ENCODE peak calls at places on chromosomes 11 and 22, in eight cellular contexts. U is stimulated activated CD8-positive, alpha-beta memory T cell treated with anti-CD3 and anti-CD28 coated beads, Interleukin-7, amount 100 ng/mL, for 48 hours; E is aorta; D is left cardiac atrium; L is stimulated activated CD4-positive, alpha-beta T cell treated with anti-CD3 and anti-CD28 coated beads, Interleukin-12 subunit alpha, Interleukin-12 subunit beta, amount 100 ng/mL, for 4 hours; I is D341Med; Q is astrocyte of the cerebellum; Y is endothelial cell. T is an unnamed sample.

GRCh38 chr11:124556828-124557227 is 13.0 kb upstream of the OR8A1 start:
- DNase-seq in U (no peak), E (no peak), D (no peak), L (no peak), I (no peak), Q (no peak), Y (no peak), T (no peak)

GRCh38 chr11:12818333-12819015 is 144.3 kb downstream of the TEAD1 start:
- DNase-seq in U (no peak), E (no peak), D (no peak), L (no peak), I (no peak), Q (no peak), Y (no peak), T (no peak)

GRCh38 chr22:44624689-44625420 is 77.1 kb upstream of the PRR5 start:
- DNase-seq in U (no peak), E (peak; percentile 72), D (no peak), L (no peak), I (no peak), Q (no peak), Y (no peak), T (no peak)

GRCh38 chr11:33802414-33802950 is 28.2 kb upstream of the FBXO3 start:
- DNase-seq in U (peak; percentile 11), E (peak; percentile 82), D (peak; percentile 50), L (peak; percentile 21), I (peak; percentile 84), Q (peak; percentile 85), Y (peak; percentile 66), T (no peak)

GRCh38 chr11:129249351-129249750 is 57.2 kb upstream of the ARHGAP32 start:
- DNase-seq in U (no peak), E (no peak), D (no peak), L (no peak), I (no peak), Q (peak; percentile 72), Y (no peak), T (no peak)

GRCh38 chr11:45527898-45528297 is 137.5 kb downstream of the CHST1 start:
- DNase-seq in U (peak; percentile 3), E (no peak), D (no peak), L (no peak), I (no peak), Q (no peak), Y (no peak), T (no peak)

GRCh38 chr11:116862951-116863350 is 25.5 kb upstream of the APOA1 start:
- DNase-seq in U (no peak), E (no peak), D (no peak), L (no peak), I (no peak), Q (no peak), Y (no peak), T (no peak)

GRCh38 chr11:6438979-6439571 is 1.7 kb downstream of the HPX start:
- DNase-seq in U (no peak), E (no peak), D (peak; percentile 54), L (peak; percentile 17), I (peak; percentile 72), Q (peak; percentile 27), Y (peak; percentile 61), T (no peak)

GRCh38 chr11:124761301-124762021 is 629 bp downstream of the ESAM start:
- DNase-seq in U (no peak), E (no peak), D (peak; percentile 56), L (no peak), I (peak; percentile 39), Q (no peak), Y (peak; percentile 58), T (no peak)

GRCh38 chr11:17208257-17208999 is 642 bp upstream of the PIK3C2A start:
- DNase-seq in U (no peak), E (peak; percentile 83), D (peak; percentile 49), L (no peak), I (peak; percentile 77), Q (peak; percentile 43), Y (peak; percentile 63), T (peak; percentile 14)

GRCh38 chr11:62805991-62806441 is 776 bp upstream of the NXF1 start:
- DNase-seq in U (no peak), E (no peak), D (no peak), L (no peak), I (peak; percentile 52), Q (no peak), Y (no peak), T (no peak)

GRCh38 chr22:35552186-35552842 is 11.7 kb downstream of the RASD2 start:
- DNase-seq in U (peak; percentile 76), E (no peak), D (no peak), L (peak; percentile 75), I (peak; percentile 65), Q (no peak), Y (peak; percentile 38), T (peak; percentile 78)

GRCh38 chr11:93652161-93652597 is 9.3 kb upstream of the CEP295 start:
- DNase-seq in U (no peak), E (no peak), D (no peak), L (no peak), I (peak; percentile 40), Q (no peak), Y (peak; percentile 61), T (peak; percentile 7)

GRCh38 chr22:26756675-26757293 is 99.4 kb downstream of the MIAT start:
- DNase-seq in U (peak; percentile 11), E (peak; percentile 92), D (peak; percentile 63), L (peak; percentile 35), I (peak; percentile 92), Q (no peak), Y (peak; percentile 65), T (peak; percentile 2)

GRCh38 chr11:132895340-132895739 is 637.0 kb downstream of the OPCML start:
- DNase-seq in U (no peak), E (no peak), D (no peak), L (no peak), I (no peak), Q (peak; percentile 37), Y (no peak), T (no peak)

GRCh38 chr22:44909241-44909640 is 100.6 kb downstream of the PHF21B start:
- DNase-seq in U (no peak), E (no peak), D (no peak), L (no peak), I (no peak), Q (no peak), Y (no peak), T (no peak)

GRCh38 chr11:67278135-67278938 is 10.8 kb upstream of the ANKRD13D start:
- DNase-seq in U (no peak), E (peak; percentile 64), D (peak; percentile 21), L (no peak), I (no peak), Q (no peak), Y (no peak), T (no peak)

GRCh38 chr22:17262976-17263375 is 43.7 kb upstream of the ADA2 start:
- DNase-seq in U (no peak), E (no peak), D (no peak), L (no peak), I (no peak), Q (no peak), Y (no peak), T (no peak)

GRCh38 chr11:45806072-45806933 is 1.4 kb downstream of the SLC35C1 start:
- DNase-seq in U (no peak), E (no peak), D (no peak), L (no peak), I (no peak), Q (no peak), Y (no peak), T (no peak)

GRCh38 chr11:59196777-59197176 is 15.9 kb downstream of the MPEG1 start:
- DNase-seq in U (no peak), E (no peak), D (no peak), L (no peak), I (no peak), Q (no peak), Y (no peak), T (no peak)

GRCh38 chr22:24183321-24184031 is 2.2 kb downstream of the SUSD2 start:
- DNase-seq in U (no peak), E (peak; percentile 83), D (no peak), L (no peak), I (no peak), Q (no peak), Y (no peak), T (no peak)

GRCh38 chr11:62645660-62645933 is 816 bp downstream of the GANAB start:
- DNase-seq in U (no peak), E (no peak), D (no peak), L (no peak), I (no peak), Q (no peak), Y (no peak), T (no peak)

GRCh38 chr11:16981651-16982194 is 32.5 kb downstream of the PLEKHA7 start:
- DNase-seq in U (no peak), E (no peak), D (no peak), L (no peak), I (no peak), Q (peak; percentile 93), Y (no peak), T (no peak)

GRCh38 chr22:44031111-44031963 is 7.2 kb downstream of the PARVB start:
- DNase-seq in U (no peak), E (peak; percentile 48), D (no peak), L (no peak), I (no peak), Q (no peak), Y (no peak), T (no peak)

GRCh38 chr11:66218026-66218425 is 50.4 kb upstream of the RAB1B start:
- DNase-seq in U (no peak), E (peak; percentile 9), D (no peak), L (no peak), I (no peak), Q (no peak), Y (no peak), T (no peak)